ENCODE peak calls at places on chromosomes 3 and 15, in seven cellular contexts. Z is dorsolateral prefrontal cortex; W is fibroblast of mammary gland; T is CD8-positive, alpha-beta T cell; H is uterus; Y is cardiac fibroblast; E is keratinocyte. P is an unnamed sample.
A peak's percentile ranks its signal among the peaks of the same experiment; 100 is the strongest.

GRCh38 chr15:58203537-58203936 is 65.4 kb downstream of the AQP9 start:
- DNase-seq in Z (no peak), W (peak; percentile 100), T (no peak), H (no peak), Y (peak; percentile 93), E (no peak), P (no peak)

GRCh38 chr3:45664558-45664957 is 24.6 kb upstream of the SACM1L start:
- DNase-seq in Z (no peak), W (no peak), T (peak; percentile 76), H (no peak), Y (no peak), E (no peak), P (no peak)

GRCh38 chr15:66700802-66701421 is 1.1 kb upstream of the SMAD6 start:
- DNase-seq in Z (peak; percentile 74), W (peak; percentile 88), T (peak; percentile 79), H (peak; percentile 97), Y (peak; percentile 98), E (peak; percentile 28), P (peak; percentile 87)

GRCh38 chr3:45551214-45552010 is 43.1 kb upstream of the LIMD1 start:
- DNase-seq in Z (peak; percentile 84), W (peak; percentile 100), T (no peak), H (peak; percentile 83), Y (peak; percentile 95), E (peak; percentile 56), P (peak; percentile 75)

GRCh38 chr3:37255990-37256308 is 81.6 kb upstream of the LRRFIP2 start:
- DNase-seq in Z (no peak), W (peak; percentile 52), T (no peak), H (no peak), Y (no peak), E (no peak), P (no peak)

GRCh38 chr15:62403164-62403809 is 238.2 kb upstream of the C2CD4B start:
- DNase-seq in Z (no peak), W (peak; percentile 86), T (no peak), H (no peak), Y (peak; percentile 85), E (no peak), P (no peak)

GRCh38 chr3:113758389-113759029 is 11.7 kb downstream of the ATP6V1A start:
- DNase-seq in Z (no peak), W (peak; percentile 70), T (no peak), H (no peak), Y (peak; percentile 60), E (no peak), P (no peak)

GRCh38 chr3:105930733-105931132 is 61.9 kb upstream of the CBLB start:
- DNase-seq in Z (no peak), W (no peak), T (no peak), H (no peak), Y (no peak), E (no peak), P (no peak)

GRCh38 chr3:49397470-49397869 is 14.3 kb downstream of the RHOA start:
- DNase-seq in Z (no peak), W (peak; percentile 63), T (no peak), H (no peak), Y (peak; percentile 62), E (no peak), P (no peak)

GRCh38 chr3:128369106-128369708 is 97.5 kb downstream of the DNAJB8 start:
- DNase-seq in Z (no peak), W (no peak), T (no peak), H (no peak), Y (no peak), E (no peak), P (no peak)

GRCh38 chr3:139095803-139096466 is 51.2 kb upstream of the PRR23C start:
- DNase-seq in Z (no peak), W (no peak), T (no peak), H (no peak), Y (no peak), E (no peak), P (no peak)

GRCh38 chr15:40266828-40267304 is 16.0 kb downstream of the ANKRD63 start:
- DNase-seq in Z (peak; percentile 40), W (peak; percentile 91), T (no peak), H (peak; percentile 94), Y (peak; percentile 96), E (peak; percentile 83), P (peak; percentile 51)

GRCh38 chr3:43872901-43873300 is 182.2 kb downstream of the ABHD5 start:
- DNase-seq in Z (peak; percentile 73), W (peak; percentile 67), T (no peak), H (no peak), Y (peak; percentile 41), E (no peak), P (no peak)

GRCh38 chr3:78754066-78754743 is 1013.6 kb downstream of the ROBO1 start:
- DNase-seq in Z (no peak), W (peak; percentile 69), T (no peak), H (no peak), Y (peak; percentile 67), E (no peak), P (no peak)

GRCh38 chr3:95394286-95394685 is 1331.4 kb downstream of the NSUN3 start:
- DNase-seq in Z (no peak), W (no peak), T (no peak), H (no peak), Y (no peak), E (no peak), P (no peak)

GRCh38 chr3:81962396-81962795 is 201.0 kb upstream of the GBE1 start:
- DNase-seq in Z (no peak), W (peak; percentile 12), T (no peak), H (no peak), Y (no peak), E (no peak), P (no peak)

GRCh38 chr3:13189639-13190375 is 116.6 kb upstream of the IQSEC1 start:
- DNase-seq in Z (no peak), W (peak; percentile 6), T (peak; percentile 14), H (no peak), Y (peak; percentile 17), E (no peak), P (no peak)

GRCh38 chr3:16335364-16335763 is 70.4 kb downstream of the OXNAD1 start:
- DNase-seq in Z (no peak), W (no peak), T (no peak), H (no peak), Y (no peak), E (no peak), P (no peak)

GRCh38 chr3:55726501-55726775 is 239.3 kb upstream of the WNT5A start:
- DNase-seq in Z (no peak), W (no peak), T (no peak), H (no peak), Y (no peak), E (no peak), P (no peak)

GRCh38 chr3:74630602-74631001 is 16.1 kb upstream of the CNTN3 start:
- DNase-seq in Z (no peak), W (peak; percentile 65), T (no peak), H (no peak), Y (peak; percentile 47), E (no peak), P (no peak)

GRCh38 chr15:77907824-77908751 is 169.4 kb downstream of the TBC1D2B start:
- DNase-seq in Z (no peak), W (peak; percentile 33), T (peak; percentile 47), H (no peak), Y (peak; percentile 62), E (no peak), P (no peak)

GRCh38 chr3:128416578-128417150 is 50.0 kb downstream of the DNAJB8 start:
- DNase-seq in Z (no peak), W (peak; percentile 63), T (no peak), H (no peak), Y (peak; percentile 44), E (no peak), P (no peak)

GRCh38 chr3:157832588-157832987 is 273.6 kb downstream of the SHOX2 start:
- DNase-seq in Z (no peak), W (peak; percentile 56), T (no peak), H (no peak), Y (no peak), E (no peak), P (no peak)

GRCh38 chr3:137105277-137105977 is 147.6 kb downstream of the IL20RB start:
- DNase-seq in Z (no peak), W (peak; percentile 66), T (no peak), H (peak; percentile 19), Y (peak; percentile 76), E (no peak), P (no peak)
- TF ChIP-seq CTCF in Z (peak; percentile 77), W (peak; percentile 60), T (peak; percentile 53), H (peak; percentile 59), Y (peak; percentile 57), E (peak; percentile 48), P (peak; percentile 63)

GRCh38 chr3:72594615-72595215 is 253.5 kb downstream of the SHQ1 start:
- DNase-seq in Z (no peak), W (no peak), T (no peak), H (no peak), Y (no peak), E (no peak), P (no peak)

GRCh38 chr3:72595376-72595775 is 252.9 kb downstream of the SHQ1 start:
- DNase-seq in Z (no peak), W (no peak), T (no peak), H (no peak), Y (no peak), E (no peak), P (no peak)

GRCh38 chr3:72590732-72591192 is 257.5 kb downstream of the SHQ1 start:
- DNase-seq in Z (no peak), W (no peak), T (no peak), H (no peak), Y (no peak), E (no peak), P (no peak)

GRCh38 chr3:72593881-72594397 is 254.3 kb downstream of the SHQ1 start:
- DNase-seq in Z (no peak), W (peak; percentile 38), T (no peak), H (no peak), Y (peak; percentile 13), E (no peak), P (no peak)

GRCh38 chr3:72591522-72592421 is 256.5 kb downstream of the SHQ1 start:
- DNase-seq in Z (no peak), W (peak; percentile 83), T (no peak), H (peak; percentile 43), Y (peak; percentile 80), E (peak; percentile 26), P (peak; percentile 10)
- TF ChIP-seq CTCF in Z (no peak), W (no peak), T (no peak), H (no peak), Y (no peak), E (no peak), P (no peak)

DNA sequence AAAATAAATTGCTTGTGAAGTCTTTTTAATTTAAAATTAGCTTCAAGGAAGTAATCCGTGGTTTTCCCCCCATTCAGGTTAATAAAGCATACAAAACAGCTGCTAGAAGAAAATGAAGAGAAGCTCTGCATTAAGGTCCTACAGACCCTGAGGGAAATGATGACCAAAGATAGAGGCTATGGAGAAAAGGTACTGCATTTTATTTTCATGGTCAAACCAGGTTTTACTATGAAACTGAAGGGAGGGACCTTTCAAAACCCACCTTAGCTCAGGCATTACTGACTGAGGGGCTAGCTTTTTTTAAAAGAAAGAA is 218.5 kb downstream of the ITPR1 start:
- DNase-seq in Z (no peak), W (no peak), T (no peak), H (no peak), Y (no peak), E (no peak), P (no peak)
- TF ChIP-seq CTCF in Z (no peak), W (no peak), T (peak; percentile 12), H (no peak), Y (no peak), E (no peak), P (no peak)

DNA sequence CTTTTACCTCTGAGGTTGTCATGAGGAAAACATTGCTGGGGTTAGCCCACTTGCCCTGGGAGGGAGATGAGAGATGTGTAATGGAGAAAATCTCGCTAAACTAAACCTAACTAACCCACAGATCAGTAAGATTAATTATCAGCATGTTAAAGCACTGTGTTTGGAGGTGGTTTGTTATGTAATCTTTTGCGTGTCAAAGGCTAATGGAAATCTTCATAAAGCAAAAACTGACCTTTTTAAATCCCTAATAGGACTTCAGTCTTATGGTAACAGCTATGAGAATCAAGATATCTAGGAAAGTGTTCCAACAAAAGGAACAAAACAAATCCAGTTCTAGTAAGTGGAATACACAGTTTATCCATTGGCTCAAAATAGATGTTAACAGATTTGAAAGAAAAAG is 102.7 kb downstream of the PLOD2 start:
- DNase-seq in Z (no peak), W (no peak), T (no peak), H (no peak), Y (no peak), E (no peak), P (no peak)
- TF ChIP-seq CTCF in Z (no peak), W (no peak), T (no peak), H (no peak), Y (no peak), E (no peak), P (no peak)

P was measured in thoracic aorta.